ENCODE peak calls at places on chromosomes 1 and 21, in six cellular contexts. C is effector memory CD4-positive, alpha-beta T cell; T is PC-3; V is tibial artery; E is left lung; H is body of pancreas. L is an unnamed sample. For H3K9me3, the result is how much of the 10 kb centered on the place peaks cover.

GRCh38 chr1:44292641-44293040 is 62.4 kb downstream of the ERI3 start:
- DNase-seq in C (no peak), T (no peak), V (no peak), E (no peak), H (no peak), L (no peak)

GRCh38 chr1:174556392-174556791 is 108.6 kb downstream of the GPR52 start:
- DNase-seq in C (no peak), T (no peak), V (no peak), E (no peak), H (no peak), L (no peak)

GRCh38 chr1:246587606-246588005 is 21.4 kb downstream of the CNST start:
- DNase-seq in C (no peak), T (peak), V (no peak), E (no peak), H (no peak), L (peak)

GRCh38 chr1:84348240-84348555 is 46.7 kb downstream of the SAMD13 start:
- DNase-seq in C (no peak), T (peak), V (no peak), E (no peak), H (peak), L (no peak)

GRCh38 chr1:97093742-97094141 is 372.2 kb downstream of the PTBP2 start:
- DNase-seq in C (no peak), T (no peak), V (no peak), E (no peak), H (no peak), L (no peak)

GRCh38 chr1:9115656-9116205 is 13.2 kb downstream of the GPR157 start:
- DNase-seq in C (no peak), T (no peak), V (no peak), E (no peak), H (peak), L (no peak)

GRCh38 chr1:201886103-201886885 is 2.4 kb upstream of the SHISA4 start:
- DNase-seq in C (no peak), T (no peak), V (no peak), E (no peak), H (no peak), L (no peak)

GRCh38 chr1:161068306-161069200 is 1.1 kb downstream of the ARHGAP30 start:
- DNase-seq in C (peak), T (no peak), V (peak), E (peak), H (peak), L (peak)

GRCh38 chr1:58899581-58900271 is 115.9 kb upstream of the JUN start:
- DNase-seq in C (no peak), T (no peak), V (no peak), E (no peak), H (no peak), L (no peak)

GRCh38 chr1:11749203-11749689 is 12.7 kb upstream of the C1orf167 start:
- DNase-seq in C (no peak), T (no peak), V (no peak), E (peak), H (peak), L (peak)

GRCh38 chr1:26378088-26378878 is 5.7 kb upstream of the ZNF683 start:
- DNase-seq in C (peak), T (peak), V (no peak), E (no peak), H (no peak), L (peak)

GRCh38 chr1:116826818-116827606 is 72.8 kb downstream of the CD2 start:
- DNase-seq in C (peak), T (peak), V (no peak), E (no peak), H (no peak), L (peak)

GRCh38 chr1:113860891-113861290 is 10.6 kb downstream of the PTPN22 start:
- DNase-seq in C (no peak), T (peak), V (no peak), E (no peak), H (no peak), L (no peak)

GRCh38 chr21:42002421-42002958 is 7.7 kb downstream of the ZBTB21 start:
- DNase-seq in C (peak), T (peak), V (no peak), E (no peak), H (no peak), L (peak)

GRCh38 chr1:149848340-149848771 is 51.0 kb upstream of the BOLA1 start:
- DNase-seq in C (no peak), T (peak), V (no peak), E (no peak), H (peak), L (no peak)

GRCh38 chr1:226609836-226610455 is 61.4 kb downstream of the STUM start:
- DNase-seq in C (no peak), T (no peak), V (peak), E (peak), H (peak), L (no peak)

GRCh38 chr1:230792691-230793462 is 45.7 kb downstream of the CAPN9 start:
- DNase-seq in C (no peak), T (peak), V (no peak), E (no peak), H (no peak), L (no peak)

GRCh38 chr1:112253366-112253765 is 142.6 kb upstream of the CTTNBP2NL start:
- DNase-seq in C (no peak), T (no peak), V (no peak), E (no peak), H (no peak), L (no peak)

GRCh38 chr1:147912553-147912952 is 10.0 kb downstream of the GJA8 start:
- DNase-seq in C (no peak), T (no peak), V (no peak), E (no peak), H (no peak), L (no peak)

GRCh38 chr1:38326135-38326534 is 279.5 kb upstream of the POU3F1 start:
- DNase-seq in C (no peak), T (no peak), V (no peak), E (no peak), H (no peak), L (no peak)

GRCh38 chr1:36297062-36297461 is 9.1 kb upstream of the SH3D21 start:
- DNase-seq in C (no peak), T (peak), V (no peak), E (no peak), H (no peak), L (no peak)

GRCh38 chr1:18783705-18784522 is 75.5 kb downstream of the TAS1R2 start:
- DNase-seq in C (no peak), T (no peak), V (no peak), E (no peak), H (no peak), L (no peak)

GRCh38 chr1:172453607-172454006 is 9.7 kb upstream of the PIGC start:
- DNase-seq in C (no peak), T (peak), V (no peak), E (no peak), H (no peak), L (no peak)

DNA sequence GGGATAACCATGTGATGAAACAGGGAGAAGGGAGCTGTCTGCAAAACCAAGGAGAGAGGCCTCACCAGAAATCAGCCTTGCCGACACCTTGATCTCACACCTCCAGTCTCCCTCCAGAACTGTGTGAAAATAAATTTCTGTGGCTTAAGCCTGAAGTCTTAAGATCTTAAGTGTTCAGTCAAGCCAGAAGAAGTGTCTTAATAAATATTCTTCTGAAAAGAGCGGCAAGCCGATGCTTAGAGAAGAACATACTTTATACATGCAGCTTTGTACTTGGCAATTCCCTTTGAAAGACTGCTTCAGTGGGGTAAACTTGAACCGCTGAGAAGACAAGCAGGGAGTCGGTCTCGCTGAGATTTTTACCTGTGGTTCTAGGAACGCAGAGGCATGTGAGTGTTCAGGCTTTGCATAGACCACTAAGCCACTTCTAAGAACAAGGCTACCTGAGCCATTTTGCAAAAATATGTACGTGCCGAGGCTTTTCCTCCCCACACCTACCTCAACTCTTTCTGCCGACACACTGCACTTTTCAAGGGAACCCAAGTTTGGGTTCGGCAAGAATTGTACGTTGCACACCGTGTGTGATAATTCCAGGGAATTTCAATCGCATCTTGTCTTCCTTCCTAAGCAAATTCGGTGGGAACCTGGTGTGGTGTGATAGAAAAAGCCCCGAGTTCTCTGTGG is 3.4 kb downstream of the RUNX1 start:
- DNase-seq in C (peak), T (no peak), V (no peak), E (no peak), H (no peak), L (peak)
- H3K27ac ChIP-seq in C (peak), T (peak), V (no peak), E (no peak), H (no peak), L (peak)

GRCh38 chr1:228298471-228298870 is 90.6 kb downstream of the OBSCN start:
- DNase-seq in C (no peak), T (no peak), V (no peak), E (no peak), H (no peak), L (no peak)
- H3K9me3 ChIP-seq in C (under half), T (under half), V (under half), E (under half), H (under half), L (under half)

DNA sequence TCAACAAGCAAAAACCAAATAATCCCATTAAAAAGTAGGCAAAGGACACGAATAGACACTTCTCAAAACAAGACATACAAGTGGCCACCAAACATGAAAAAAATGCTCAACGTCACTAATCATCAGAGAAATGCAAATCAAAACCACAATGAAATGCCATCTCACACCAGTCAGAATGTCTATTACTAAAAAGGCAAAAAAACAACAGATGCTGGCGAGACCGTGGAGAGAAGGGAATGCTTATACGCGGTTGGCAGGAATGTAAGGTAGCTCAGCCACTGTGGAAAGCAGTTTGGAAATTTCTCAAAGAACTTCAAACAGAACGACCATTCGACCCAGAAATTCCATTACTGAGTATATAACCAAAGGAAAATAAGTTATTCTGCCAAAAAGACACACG is 145.1 kb upstream of the EDN2 start:
- DNase-seq in C (no peak), T (no peak), V (no peak), E (no peak), H (no peak), L (no peak)
- H3K27ac ChIP-seq in C (no peak), T (no peak), V (no peak), E (no peak), H (no peak), L (no peak)

GRCh38 chr1:227718932-227719331 is 16.2 kb downstream of the JMJD4 start:
- DNase-seq in C (no peak), T (no peak), V (no peak), E (no peak), H (no peak), L (no peak)
- H3K9me3 ChIP-seq in C (under half), T (under half), V (under half), E (half or more), H (under half), L (under half)

GRCh38 chr1:54978528-54979326 is 1.7 kb upstream of the TMEM61 start:
- DNase-seq in C (no peak), T (no peak), V (no peak), E (no peak), H (no peak), L (no peak)

GRCh38 chr1:54980046-54980527 is 341 bp upstream of the TMEM61 start:
- DNase-seq in C (no peak), T (no peak), V (no peak), E (no peak), H (no peak), L (no peak)

GRCh38 chr1:54980528-54981241 is at the start of gene TMEM61:
- DNase-seq in C (no peak), T (peak), V (no peak), E (peak), H (peak), L (no peak)

GRCh38 chr1:54977938-54978337 is 2.5 kb upstream of the TMEM61 start:
- DNase-seq in C (no peak), T (peak), V (no peak), E (no peak), H (no peak), L (no peak)

DNA sequence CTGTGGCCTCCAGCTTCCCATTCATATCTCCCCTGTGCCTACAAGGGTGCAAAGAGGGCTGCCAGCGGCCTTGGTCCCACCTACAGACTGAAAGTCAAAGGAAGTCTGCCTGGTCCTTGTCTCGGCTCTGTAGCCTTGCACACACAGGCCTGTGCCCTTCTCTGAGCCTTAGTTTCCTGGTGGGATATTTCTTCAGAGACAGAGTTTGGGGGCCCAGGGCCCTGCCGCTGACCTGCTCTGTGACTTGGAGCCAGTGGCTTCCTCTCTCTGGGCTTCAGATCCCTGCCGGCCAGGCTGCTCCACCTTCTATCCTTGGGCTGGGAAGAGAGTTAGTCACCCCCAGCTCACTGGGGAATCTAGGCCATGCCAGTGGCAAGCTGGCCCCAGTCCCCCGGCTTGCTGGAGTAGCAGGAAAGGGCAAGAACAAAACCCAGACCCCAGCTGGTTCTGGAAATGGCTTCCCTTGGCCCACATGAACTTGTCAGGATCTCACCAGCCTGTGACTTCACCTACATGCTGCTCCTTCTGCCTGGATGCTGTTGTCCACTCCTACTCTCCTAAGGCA is 1.0 kb upstream of the TMEM61 start:
- DNase-seq in C (no peak), T (no peak), V (no peak), E (no peak), H (no peak), L (no peak)
- H3K27ac ChIP-seq in C (no peak), T (no peak), V (no peak), E (no peak), H (no peak), L (no peak)

DNA sequence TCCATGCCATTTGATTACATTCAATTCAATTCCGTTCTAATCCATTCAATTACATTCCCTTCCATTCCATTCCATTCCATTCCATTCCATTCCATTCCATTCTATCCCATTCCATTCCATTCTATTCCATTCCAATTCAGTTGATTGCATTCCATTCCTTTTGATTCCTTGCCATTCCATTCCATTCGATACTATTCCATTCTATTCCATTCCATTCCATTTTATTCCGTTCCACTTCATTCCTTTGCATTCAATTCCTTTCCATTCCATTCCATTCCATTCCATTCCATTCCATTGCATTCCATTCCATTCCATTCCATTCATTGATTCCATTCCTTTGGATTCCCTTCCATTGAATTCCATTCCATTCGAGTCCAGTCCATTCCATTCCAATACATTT is 2574.0 kb upstream of the TPTE start:
- DNase-seq in C (no peak), T (no peak), V (no peak), E (no peak), H (no peak), L (no peak)
- H3K9me3 ChIP-seq in C (half or more), T (half or more), V (half or more), E (half or more), H (under half), L (half or more)

GRCh38 chr1:55232448-55233148 is 17.4 kb upstream of the USP24 start:
- DNase-seq in C (no peak), T (no peak), V (no peak), E (no peak), H (no peak), L (no peak)
- H3K27ac ChIP-seq in C (no peak), T (no peak), V (no peak), E (no peak), H (no peak), L (no peak)